ENCODE peak calls at places on chromosomes 11 and 22, in ten cellular contexts. One of them, this sample, is unnamed.

GRCh38 chr11:128512478-128513127 is 74.8 kb downstream of the ETS1 start:
- DNase-seq in CD4-positive, alpha-beta T cell: peak; percentile 42
- DNase-seq in left ventricle myocardium inferior: no peak
- DNase-seq in AG04450: no peak
- DNase-seq in effector memory CD4-positive, alpha-beta T cell: no peak
- DNase-seq in H9: no peak
- DNase-seq in ovary: no peak
- DNase-seq in pancreas: no peak
- DNase-seq in prostate gland: no peak
- DNase-seq in transverse colon: no peak
- DNase-seq in this sample: no peak

GRCh38 chr11:114060402-114061052 is 1.0 kb downstream of the ZBTB16 start:
- DNase-seq in pancreas: peak; percentile 81
- DNase-seq in prostate gland: no peak
- DNase-seq in AG04450: no peak
- DNase-seq in H9: peak; percentile 42
- DNase-seq in left ventricle myocardium inferior: peak; percentile 57
- DNase-seq in ovary: peak; percentile 58
- DNase-seq in effector memory CD4-positive, alpha-beta T cell: no peak
- DNase-seq in CD4-positive, alpha-beta T cell: peak; percentile 27
- DNase-seq in transverse colon: no peak
- DNase-seq in this sample: peak; percentile 62

GRCh38 chr22:21707677-21708076 is 27.9 kb downstream of the YPEL1 start:
- DNase-seq in pancreas: no peak
- DNase-seq in H9: no peak
- DNase-seq in transverse colon: no peak
- DNase-seq in AG04450: no peak
- DNase-seq in CD4-positive, alpha-beta T cell: no peak
- DNase-seq in prostate gland: peak; percentile 42
- DNase-seq in left ventricle myocardium inferior: no peak
- DNase-seq in ovary: no peak
- DNase-seq in effector memory CD4-positive, alpha-beta T cell: no peak
- DNase-seq in this sample: no peak

GRCh38 chr11:15852179-15852578 is 504.2 kb downstream of the SOX6 start:
- DNase-seq in pancreas: no peak
- DNase-seq in AG04450: no peak
- DNase-seq in left ventricle myocardium inferior: no peak
- DNase-seq in H9: no peak
- DNase-seq in CD4-positive, alpha-beta T cell: no peak
- DNase-seq in prostate gland: no peak
- DNase-seq in ovary: no peak
- DNase-seq in transverse colon: peak; percentile 36
- DNase-seq in effector memory CD4-positive, alpha-beta T cell: no peak
- DNase-seq in this sample: peak; percentile 35

GRCh38 chr11:47966621-47967020 is 13.7 kb upstream of the PTPRJ start:
- DNase-seq in transverse colon: no peak
- DNase-seq in AG04450: no peak
- DNase-seq in prostate gland: no peak
- DNase-seq in H9: no peak
- DNase-seq in ovary: no peak
- DNase-seq in effector memory CD4-positive, alpha-beta T cell: no peak
- DNase-seq in pancreas: no peak
- DNase-seq in CD4-positive, alpha-beta T cell: no peak
- DNase-seq in left ventricle myocardium inferior: no peak
- DNase-seq in this sample: no peak

GRCh38 chr11:3219281-3219892 is 774 bp upstream of the MRGPRG start:
- DNase-seq in effector memory CD4-positive, alpha-beta T cell: no peak
- DNase-seq in transverse colon: peak; percentile 6
- DNase-seq in left ventricle myocardium inferior: no peak
- DNase-seq in H9: peak; percentile 27
- DNase-seq in AG04450: no peak
- DNase-seq in ovary: peak; percentile 2
- DNase-seq in pancreas: peak; percentile 35
- DNase-seq in CD4-positive, alpha-beta T cell: no peak
- DNase-seq in prostate gland: no peak
- DNase-seq in this sample: no peak

GRCh38 chr11:44944181-44944852 is 6.4 kb downstream of the TP53I11 start:
- DNase-seq in pancreas: no peak
- DNase-seq in AG04450: no peak
- DNase-seq in H9: peak; percentile 81
- DNase-seq in left ventricle myocardium inferior: no peak
- DNase-seq in ovary: no peak
- DNase-seq in prostate gland: no peak
- DNase-seq in CD4-positive, alpha-beta T cell: no peak
- DNase-seq in effector memory CD4-positive, alpha-beta T cell: no peak
- DNase-seq in transverse colon: no peak
- DNase-seq in this sample: no peak

GRCh38 chr11:111105566-111105965 is 140.0 kb upstream of the POU2AF2 start:
- DNase-seq in ovary: no peak
- DNase-seq in transverse colon: no peak
- DNase-seq in CD4-positive, alpha-beta T cell: no peak
- DNase-seq in left ventricle myocardium inferior: no peak
- DNase-seq in prostate gland: no peak
- DNase-seq in pancreas: no peak
- DNase-seq in effector memory CD4-positive, alpha-beta T cell: no peak
- DNase-seq in AG04450: no peak
- DNase-seq in H9: no peak
- DNase-seq in this sample: no peak

GRCh38 chr22:19503367-19503766 is 20.8 kb downstream of the CLDN5 start:
- DNase-seq in H9: no peak
- DNase-seq in pancreas: no peak
- DNase-seq in effector memory CD4-positive, alpha-beta T cell: no peak
- DNase-seq in ovary: no peak
- DNase-seq in transverse colon: no peak
- DNase-seq in prostate gland: no peak
- DNase-seq in AG04450: no peak
- DNase-seq in CD4-positive, alpha-beta T cell: no peak
- DNase-seq in left ventricle myocardium inferior: no peak
- DNase-seq in this sample: no peak

GRCh38 chr11:48116843-48117242 is 99.8 kb upstream of the OR4B1 start:
- DNase-seq in pancreas: no peak
- DNase-seq in CD4-positive, alpha-beta T cell: no peak
- DNase-seq in H9: no peak
- DNase-seq in prostate gland: no peak
- DNase-seq in left ventricle myocardium inferior: no peak
- DNase-seq in AG04450: no peak
- DNase-seq in transverse colon: no peak
- DNase-seq in effector memory CD4-positive, alpha-beta T cell: no peak
- DNase-seq in ovary: no peak
- DNase-seq in this sample: peak; percentile 50

GRCh38 chr11:70088735-70089250 is 10.7 kb downstream of the ANO1 start:
- DNase-seq in ovary: no peak
- DNase-seq in transverse colon: no peak
- DNase-seq in H9: no peak
- DNase-seq in AG04450: no peak
- DNase-seq in effector memory CD4-positive, alpha-beta T cell: no peak
- DNase-seq in CD4-positive, alpha-beta T cell: no peak
- DNase-seq in left ventricle myocardium inferior: no peak
- DNase-seq in prostate gland: no peak
- DNase-seq in pancreas: no peak
- DNase-seq in this sample: no peak

GRCh38 chr22:46774456-46775363 is 12.3 kb downstream of the TBC1D22A start:
- DNase-seq in effector memory CD4-positive, alpha-beta T cell: no peak
- DNase-seq in pancreas: no peak
- DNase-seq in AG04450: no peak
- DNase-seq in left ventricle myocardium inferior: no peak
- DNase-seq in prostate gland: no peak
- DNase-seq in CD4-positive, alpha-beta T cell: peak; percentile 28
- DNase-seq in transverse colon: no peak
- DNase-seq in H9: no peak
- DNase-seq in ovary: no peak
- DNase-seq in this sample: no peak

GRCh38 chr11:123020968-123021367 is 39.3 kb upstream of the BSX start:
- DNase-seq in transverse colon: peak; percentile 10
- DNase-seq in AG04450: peak; percentile 29
- DNase-seq in CD4-positive, alpha-beta T cell: no peak
- DNase-seq in H9: peak; percentile 70
- DNase-seq in left ventricle myocardium inferior: no peak
- DNase-seq in prostate gland: no peak
- DNase-seq in pancreas: no peak
- DNase-seq in ovary: no peak
- DNase-seq in effector memory CD4-positive, alpha-beta T cell: no peak
- DNase-seq in this sample: peak; percentile 84

GRCh38 chr22:24894998-24895397 is 51.5 kb downstream of the LHFPL7 start:
- DNase-seq in CD4-positive, alpha-beta T cell: no peak
- DNase-seq in AG04450: no peak
- DNase-seq in ovary: peak; percentile 77
- DNase-seq in left ventricle myocardium inferior: peak; percentile 80
- DNase-seq in pancreas: peak; percentile 75
- DNase-seq in H9: no peak
- DNase-seq in effector memory CD4-positive, alpha-beta T cell: no peak
- DNase-seq in prostate gland: peak; percentile 84
- DNase-seq in transverse colon: peak; percentile 83
- DNase-seq in this sample: peak; percentile 11

GRCh38 chr11:74154621-74155281 is 16.1 kb downstream of the C2CD3 start:
- DNase-seq in prostate gland: no peak
- DNase-seq in left ventricle myocardium inferior: no peak
- DNase-seq in ovary: no peak
- DNase-seq in AG04450: no peak
- DNase-seq in transverse colon: no peak
- DNase-seq in H9: no peak
- DNase-seq in effector memory CD4-positive, alpha-beta T cell: no peak
- DNase-seq in CD4-positive, alpha-beta T cell: no peak
- DNase-seq in pancreas: no peak
- DNase-seq in this sample: no peak

GRCh38 chr22:30890689-30891442 is 77.7 kb downstream of the MORC2 start:
- DNase-seq in CD4-positive, alpha-beta T cell: peak; percentile 11
- DNase-seq in left ventricle myocardium inferior: peak; percentile 16
- DNase-seq in AG04450: no peak
- DNase-seq in prostate gland: no peak
- DNase-seq in pancreas: peak; percentile 77
- DNase-seq in ovary: no peak
- DNase-seq in H9: peak; percentile 74
- DNase-seq in effector memory CD4-positive, alpha-beta T cell: no peak
- DNase-seq in transverse colon: peak; percentile 41
- DNase-seq in this sample: peak; percentile 15

GRCh38 chr22:44383652-44384562 is 71.2 kb upstream of the SHISAL1 start:
- DNase-seq in transverse colon: no peak
- DNase-seq in AG04450: no peak
- DNase-seq in pancreas: peak; percentile 31
- DNase-seq in effector memory CD4-positive, alpha-beta T cell: no peak
- DNase-seq in left ventricle myocardium inferior: no peak
- DNase-seq in H9: no peak
- DNase-seq in prostate gland: no peak
- DNase-seq in CD4-positive, alpha-beta T cell: no peak
- DNase-seq in ovary: no peak
- DNase-seq in this sample: no peak

DNA sequence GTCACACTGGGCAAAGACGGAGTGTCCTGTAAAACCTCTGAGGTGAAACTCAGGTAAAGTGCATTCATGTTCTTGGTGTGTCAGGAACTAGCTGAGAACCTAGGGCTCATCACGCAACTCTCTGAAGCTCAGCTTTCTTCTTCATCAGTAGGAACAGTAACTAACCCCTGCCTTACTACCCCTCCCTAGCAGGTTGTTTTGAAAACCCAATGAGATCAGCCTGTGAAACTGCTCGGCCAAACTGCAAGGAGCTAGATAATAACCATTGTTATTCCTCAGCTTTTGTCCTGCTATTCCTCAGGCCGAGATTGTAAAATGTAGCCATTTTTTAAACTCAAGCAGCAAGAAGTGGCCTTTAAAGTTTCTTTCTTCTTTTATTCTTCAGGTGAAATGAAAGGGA is 9.8 kb upstream of the FJX1 start:
- DNase-seq in prostate gland: no peak
- DNase-seq in effector memory CD4-positive, alpha-beta T cell: no peak
- DNase-seq in left ventricle myocardium inferior: no peak
- DNase-seq in AG04450: no peak
- DNase-seq in transverse colon: no peak
- DNase-seq in H9: no peak
- DNase-seq in pancreas: no peak
- DNase-seq in CD4-positive, alpha-beta T cell: no peak
- DNase-seq in ovary: no peak
- DNase-seq in this sample: no peak
- H3K27me3 ChIP-seq in prostate gland: no peaks in the 10 kb centered on the region
- H3K27me3 ChIP-seq in effector memory CD4-positive, alpha-beta T cell: peaks cover 6% of the 10 kb centered on the region
- H3K27me3 ChIP-seq in left ventricle myocardium inferior: peaks cover 99% of the 10 kb centered on the region
- H3K27me3 ChIP-seq in AG04450: peaks cover 10% of the 10 kb centered on the region
- H3K27me3 ChIP-seq in transverse colon: peaks cover 41% of the 10 kb centered on the region
- H3K27me3 ChIP-seq in H9: no peaks in the 10 kb centered on the region
- H3K27me3 ChIP-seq in pancreas: no peaks in the 10 kb centered on the region
- H3K27me3 ChIP-seq in CD4-positive, alpha-beta T cell: peaks cover 18% of the 10 kb centered on the region
- H3K27me3 ChIP-seq in ovary: no peaks in the 10 kb centered on the region
- H3K27me3 ChIP-seq in this sample: peaks cover 44% of the 10 kb centered on the region

GRCh38 chr11:7609015-7609414 is 64.3 kb downstream of the CYB5R2 start:
- DNase-seq in effector memory CD4-positive, alpha-beta T cell: no peak
- DNase-seq in AG04450: no peak
- DNase-seq in pancreas: no peak
- DNase-seq in H9: no peak
- DNase-seq in transverse colon: no peak
- DNase-seq in prostate gland: no peak
- DNase-seq in CD4-positive, alpha-beta T cell: no peak
- DNase-seq in left ventricle myocardium inferior: no peak
- DNase-seq in ovary: no peak
- DNase-seq in this sample: no peak
- H3K27ac ChIP-seq in effector memory CD4-positive, alpha-beta T cell: no peak overlapping the region
- H3K27ac ChIP-seq in AG04450: no peak overlapping the region
- H3K27ac ChIP-seq in pancreas: no peak overlapping the region
- H3K27ac ChIP-seq in H9: no peak overlapping the region
- H3K27ac ChIP-seq in transverse colon: no peak overlapping the region
- H3K27ac ChIP-seq in prostate gland: no peak overlapping the region
- H3K27ac ChIP-seq in CD4-positive, alpha-beta T cell: no peak overlapping the region
- H3K27ac ChIP-seq in left ventricle myocardium inferior: no peak overlapping the region
- H3K27ac ChIP-seq in ovary: no peak overlapping the region
- H3K27ac ChIP-seq in this sample: no peak overlapping the region

DNA sequence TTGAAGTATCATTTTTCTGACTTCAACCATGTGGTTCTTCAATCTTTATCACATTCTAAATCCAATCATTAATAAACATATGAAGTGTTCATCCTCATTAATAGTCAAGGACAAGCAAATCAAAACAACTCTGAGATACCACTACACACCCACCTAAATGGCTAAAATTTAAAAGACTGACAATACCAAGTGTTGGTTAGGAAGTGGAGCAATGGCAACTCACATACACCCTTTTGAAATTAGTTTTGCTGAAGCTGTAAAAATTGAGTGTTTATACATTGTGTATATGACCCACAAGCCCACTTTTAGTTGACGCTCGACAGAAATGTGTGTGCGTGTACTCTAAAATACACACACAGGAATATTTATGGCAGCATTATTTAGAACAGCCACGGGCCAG is 36.7 kb upstream of the LMO2 start:
- DNase-seq in prostate gland: no peak
- DNase-seq in effector memory CD4-positive, alpha-beta T cell: no peak
- DNase-seq in pancreas: no peak
- DNase-seq in H9: no peak
- DNase-seq in AG04450: no peak
- DNase-seq in transverse colon: no peak
- DNase-seq in CD4-positive, alpha-beta T cell: no peak
- DNase-seq in ovary: no peak
- DNase-seq in left ventricle myocardium inferior: no peak
- DNase-seq in this sample: no peak
- H3K27me3 ChIP-seq in prostate gland: no peaks in the 10 kb centered on the region
- H3K27me3 ChIP-seq in effector memory CD4-positive, alpha-beta T cell: no peaks in the 10 kb centered on the region
- H3K27me3 ChIP-seq in pancreas: no peaks in the 10 kb centered on the region
- H3K27me3 ChIP-seq in H9: no peaks in the 10 kb centered on the region
- H3K27me3 ChIP-seq in AG04450: peaks cover 37% of the 10 kb centered on the region
- H3K27me3 ChIP-seq in transverse colon: no peaks in the 10 kb centered on the region
- H3K27me3 ChIP-seq in CD4-positive, alpha-beta T cell: no peaks in the 10 kb centered on the region
- H3K27me3 ChIP-seq in ovary: no peaks in the 10 kb centered on the region
- H3K27me3 ChIP-seq in left ventricle myocardium inferior: no peaks in the 10 kb centered on the region
- H3K27me3 ChIP-seq in this sample: no peaks in the 10 kb centered on the region

GRCh38 chr11:31764766-31765165 is 46.4 kb downstream of the PAX6 start:
- DNase-seq in AG04450: no peak
- DNase-seq in prostate gland: no peak
- DNase-seq in effector memory CD4-positive, alpha-beta T cell: no peak
- DNase-seq in left ventricle myocardium inferior: no peak
- DNase-seq in ovary: no peak
- DNase-seq in H9: no peak
- DNase-seq in pancreas: no peak
- DNase-seq in CD4-positive, alpha-beta T cell: no peak
- DNase-seq in transverse colon: no peak
- DNase-seq in this sample: peak; percentile 93
- H3K27ac ChIP-seq in AG04450: no peak overlapping the region
- H3K27ac ChIP-seq in prostate gland: no peak overlapping the region
- H3K27ac ChIP-seq in effector memory CD4-positive, alpha-beta T cell: no peak overlapping the region
- H3K27ac ChIP-seq in left ventricle myocardium inferior: no peak overlapping the region
- H3K27ac ChIP-seq in ovary: no peak overlapping the region
- H3K27ac ChIP-seq in H9: no peak overlapping the region
- H3K27ac ChIP-seq in pancreas: no peak overlapping the region
- H3K27ac ChIP-seq in CD4-positive, alpha-beta T cell: no peak overlapping the region
- H3K27ac ChIP-seq in transverse colon: no peak overlapping the region
- H3K27ac ChIP-seq in this sample: no peak overlapping the region

This sample was measured in A673.